ENCODE peak calls at places on chromosomes 4 and X, in seven cellular contexts. K is AG04449, L is gastrocnemius medialis, P is fibroblast of the aortic adventitia, F is HCT116, D is body of pancreas, U is SK-N-SH. N is an unnamed sample.

GRCh38 chr4:102585329-102585728 is 84.2 kb downstream of the NFKB1 start:
- DNase-seq in K (no peak), L (no peak), P (no peak), F (no peak), D (no peak), U (no peak), N (no peak)

GRCh38 chrX:9859711-9860555 is 73.7 kb downstream of the SHROOM2 start:
- DNase-seq in K (peak; percentile 40), L (no peak), P (no peak), F (no peak), D (no peak), U (no peak), N (no peak)

GRCh38 chr4:54090804-54091623 is 8.9 kb upstream of the GSX2 start:
- DNase-seq in K (no peak), L (no peak), P (peak; percentile 23), F (no peak), D (peak; percentile 53), U (peak; percentile 77), N (no peak)

GRCh38 chrX:136210243-136210642 is 41.0 kb downstream of the MAP7D3 start:
- DNase-seq in K (no peak), L (no peak), P (no peak), F (no peak), D (no peak), U (no peak), N (no peak)

GRCh38 chr4:117898496-117898895 is 135.8 kb upstream of the NDST3 start:
- DNase-seq in K (no peak), L (no peak), P (no peak), F (no peak), D (no peak), U (no peak), N (no peak)

GRCh38 chr4:7422098-7422897 is 12.4 kb downstream of the PSAPL1 start:
- DNase-seq in K (no peak), L (no peak), P (no peak), F (no peak), D (no peak), U (peak; percentile 19), N (no peak)

GRCh38 chrX:96481831-96482230 is 202.8 kb upstream of the DIAPH2 start:
- DNase-seq in K (no peak), L (no peak), P (no peak), F (no peak), D (no peak), U (no peak), N (no peak)

GRCh38 chrX:21374994-21375794 is 976 bp downstream of the CNKSR2 start:
- DNase-seq in K (no peak), L (no peak), P (no peak), F (no peak), D (no peak), U (peak; percentile 28), N (no peak)

GRCh38 chr4:36054750-36055467 is 189.4 kb downstream of the ARAP2 start:
- DNase-seq in K (no peak), L (no peak), P (no peak), F (no peak), D (no peak), U (no peak), N (no peak)

GRCh38 chr4:43112139-43112538 is 219.6 kb downstream of the GRXCR1 start:
- DNase-seq in K (no peak), L (no peak), P (no peak), F (no peak), D (no peak), U (no peak), N (no peak)

GRCh38 chr4:163673848-163674702 is 179.6 kb downstream of the TMA16 start:
- DNase-seq in K (no peak), L (no peak), P (no peak), F (no peak), D (no peak), U (no peak), N (no peak)

GRCh38 chr4:123750044-123750443 is 353.4 kb downstream of the SPRY1 start:
- DNase-seq in K (no peak), L (no peak), P (no peak), F (no peak), D (no peak), U (no peak), N (no peak)

GRCh38 chrX:153499876-153500275 is 5.1 kb downstream of the BGN start:
- DNase-seq in K (no peak), L (no peak), P (peak; percentile 23), F (no peak), D (no peak), U (peak; percentile 80), N (no peak)

GRCh38 chr4:175273995-175274753 is 356.0 kb downstream of the ADAM29 start:
- DNase-seq in K (no peak), L (no peak), P (peak; percentile 53), F (no peak), D (no peak), U (no peak), N (peak; percentile 20)

GRCh38 chrX:4547218-4547836 is 833.9 kb upstream of the PRKX start:
- DNase-seq in K (no peak), L (no peak), P (peak; percentile 26), F (peak; percentile 16), D (peak; percentile 65), U (peak; percentile 20), N (peak; percentile 45)

GRCh38 chr4:23805381-23805780 is 84.5 kb downstream of the PPARGC1A start:
- DNase-seq in K (no peak), L (no peak), P (no peak), F (no peak), D (no peak), U (no peak), N (peak; percentile 14)

GRCh38 chr4:172986114-172986513 is 182.5 kb upstream of the GALNT7 start:
- DNase-seq in K (no peak), L (no peak), P (no peak), F (no peak), D (no peak), U (no peak), N (no peak)

GRCh38 chr4:152243890-152244595 is 291.8 kb downstream of the FBXW7 start:
- DNase-seq in K (no peak), L (no peak), P (peak; percentile 48), F (no peak), D (no peak), U (no peak), N (peak; percentile 46)

GRCh38 chrX:108737754-108738153 is 1.4 kb upstream of the IRS4 start:
- DNase-seq in K (no peak), L (no peak), P (no peak), F (no peak), D (no peak), U (no peak), N (no peak)

GRCh38 chr4:109301691-109302365 is 630 bp downstream of the COL25A1 start:
- DNase-seq in K (no peak), L (no peak), P (no peak), F (no peak), D (peak; percentile 8), U (peak; percentile 26), N (no peak)

GRCh38 chrX:153474718-153475117 is 4.3 kb upstream of the HAUS7 start:
- DNase-seq in K (no peak), L (no peak), P (peak; percentile 52), F (no peak), D (peak; percentile 64), U (no peak), N (peak; percentile 61)

GRCh38 chr4:173174184-173175156 is 5.9 kb downstream of the GALNT7 start:
- DNase-seq in K (no peak), L (no peak), P (no peak), F (no peak), D (no peak), U (no peak), N (no peak)

GRCh38 chr4:112942077-112942476 is 107.4 kb upstream of the ANK2 start:
- DNase-seq in K (no peak), L (no peak), P (no peak), F (no peak), D (no peak), U (no peak), N (no peak)

DNA sequence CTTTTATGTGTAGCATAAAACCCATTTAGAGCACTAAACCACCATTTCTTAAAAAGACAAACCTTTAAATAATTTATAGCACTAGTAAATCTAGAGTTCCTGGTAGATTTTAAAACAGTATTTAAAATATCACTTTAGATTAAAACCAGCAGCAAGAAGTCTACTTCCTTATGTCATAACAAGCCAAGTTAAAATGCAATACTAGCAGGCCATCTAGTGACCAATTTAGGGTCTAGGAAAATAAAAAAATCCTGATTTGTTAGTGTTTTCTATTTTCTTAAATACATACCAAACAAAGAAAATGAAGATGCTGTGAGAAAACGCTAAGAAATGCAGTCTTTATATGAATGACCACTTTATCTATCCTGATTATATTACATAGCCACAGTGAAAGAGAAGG is 53.9 kb downstream of the PAPSS1 start:
- DNase-seq in K (no peak), L (no peak), P (peak; percentile 65), F (no peak), D (no peak), U (peak; percentile 2), N (peak; percentile 71)
- TF ChIP-seq CTCF in K (peak; percentile 17), L (no peak), P (peak; percentile 38), F (peak; percentile 14), D (peak; percentile 68), U (peak; percentile 60), N (peak; percentile 49)

DNA sequence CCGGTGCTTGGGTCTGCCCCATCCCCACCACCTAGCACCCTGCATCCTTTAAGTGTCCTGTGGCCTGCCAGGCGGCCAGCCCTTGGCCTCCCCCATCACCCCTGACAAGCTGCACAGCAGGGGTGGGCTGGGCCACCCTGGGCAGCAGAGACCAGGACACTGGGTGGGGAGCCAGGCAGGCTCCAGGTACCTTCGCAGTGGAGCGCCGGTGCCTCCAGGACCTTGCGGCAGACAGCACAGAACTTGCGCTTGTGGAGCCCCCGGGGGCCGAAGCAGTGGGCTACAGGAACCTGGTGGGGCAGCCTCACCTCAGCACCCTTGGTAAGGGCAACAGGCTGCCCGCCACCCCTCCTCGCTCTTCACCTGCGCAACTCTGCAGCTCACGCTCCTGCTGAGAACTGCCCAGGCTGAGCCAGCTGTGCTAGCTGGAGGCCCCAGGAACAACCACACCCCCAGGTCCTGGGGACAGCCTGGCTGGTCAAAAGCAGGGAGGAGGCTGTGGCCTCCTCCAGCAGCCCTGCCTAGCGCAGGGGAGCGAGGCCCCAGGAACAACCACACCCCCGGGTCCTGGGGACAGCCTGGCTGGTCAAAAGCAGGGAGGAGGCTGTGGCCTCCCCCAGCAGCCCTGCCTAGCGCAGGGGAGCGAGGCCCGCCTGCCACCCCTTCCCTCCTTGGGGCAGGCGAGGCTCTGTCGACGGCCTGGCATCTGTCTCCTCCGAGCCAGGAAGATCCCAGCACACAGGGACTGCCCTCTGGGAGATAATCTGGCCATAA is 4.6 kb downstream of the DGKQ start:
- DNase-seq in K (no peak), L (no peak), P (no peak), F (no peak), D (peak; percentile 68), U (no peak), N (no peak)
- H3K4me3 ChIP-seq in K (no peak overlapping the region), L (no peak overlapping the region), P (no peak overlapping the region), F (no peak overlapping the region), D (no peak overlapping the region), U (no peak overlapping the region), N (no peak overlapping the region)

GRCh38 chr4:139281212-139281611 is 1.2 kb upstream of the MGARP start:
- DNase-seq in K (no peak), L (no peak), P (no peak), F (no peak), D (no peak), U (no peak), N (no peak)
- TF ChIP-seq CTCF in K (no peak), L (no peak), P (peak; percentile 21), F (peak; percentile 36), D (no peak), U (peak; percentile 29), N (no peak)

DNA sequence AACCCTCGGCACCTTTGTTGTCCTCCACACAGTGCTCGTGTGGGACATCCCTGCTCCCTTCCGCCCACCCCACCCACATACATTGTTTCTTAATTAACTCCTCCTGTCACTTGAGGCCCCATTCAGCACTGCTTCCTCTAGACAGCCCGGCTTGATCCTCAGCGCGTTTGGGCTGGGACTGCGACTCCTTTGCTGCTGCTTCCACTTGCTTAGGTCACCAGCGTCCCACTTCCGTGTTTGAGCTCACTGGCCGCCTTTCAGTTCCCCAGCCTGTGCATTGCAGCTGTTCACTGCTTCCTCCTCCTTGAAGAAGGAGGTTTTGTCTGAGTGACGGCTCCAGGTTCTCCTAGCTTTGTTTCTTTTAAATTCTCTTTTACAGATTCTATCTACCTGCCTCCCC is 16.1 kb downstream of the RNF4 start:
- DNase-seq in K (no peak), L (peak; percentile 50), P (peak; percentile 34), F (no peak), D (peak; percentile 69), U (no peak), N (peak; percentile 32)
- H3K4me3 ChIP-seq in K (no peak overlapping the region), L (no peak overlapping the region), P (no peak overlapping the region), F (no peak overlapping the region), D (no peak overlapping the region), U (no peak overlapping the region), N (no peak overlapping the region)

N was measured in fibroblast of pulmonary artery.